ENCODE peak calls at places on chromosome 10, in six cellular contexts. X, L, H, O, A and V are unnamed samples.

GRCh38 chr10:3886666-3887251 is 101.8 kb upstream of the KLF6 start:
- DNase-seq in O (no peak), H (peak; percentile 62), A (no peak), X (peak; percentile 90), L (peak; percentile 87), V (peak; percentile 40)

GRCh38 chr10:4587466-4587865 is 238.5 kb upstream of the AKR1E2 start:
- DNase-seq in H (no peak), O (no peak), A (no peak), L (no peak), X (no peak), V (no peak)

GRCh38 chr10:93541402-93542357 is 24.8 kb upstream of the FFAR4 start:
- DNase-seq in H (peak; percentile 37), A (peak; percentile 66), O (no peak), X (peak; percentile 13), L (peak; percentile 27), V (peak; percentile 66)

GRCh38 chr10:71089162-71089561 is 123.2 kb upstream of the UNC5B start:
- DNase-seq in X (no peak), L (no peak), O (no peak), A (no peak), H (no peak), V (no peak)

GRCh38 chr10:124611738-124612137 is 132.4 kb downstream of the FAM53B start:
- DNase-seq in H (no peak), X (no peak), A (peak; percentile 42), L (peak; percentile 38), O (peak; percentile 90), V (no peak)

GRCh38 chr10:102782698-102783540 is 39.2 kb downstream of the WBP1L start:
- DNase-seq in A (peak; percentile 44), L (peak; percentile 60), H (peak; percentile 87), O (no peak), X (no peak), V (peak; percentile 79)

GRCh38 chr10:35331894-35332640 is 4.2 kb upstream of the CCNY start:
- DNase-seq in O (no peak), L (peak; percentile 21), H (no peak), A (no peak), X (peak; percentile 66), V (no peak)

GRCh38 chr10:30817541-30817940 is 188.0 kb upstream of the LYZL2 start:
- DNase-seq in O (no peak), A (no peak), L (no peak), X (no peak), H (no peak), V (no peak)

GRCh38 chr10:45302573-45302972 is 12.8 kb downstream of the OR13A1 start:
- DNase-seq in H (no peak), X (no peak), O (no peak), L (no peak), A (no peak), V (no peak)

GRCh38 chr10:123146013-123146891 is 1.7 kb upstream of the HMX2 start:
- DNase-seq in O (no peak), X (no peak), H (no peak), A (no peak), L (no peak), V (no peak)

GRCh38 chr10:12897278-12897677 is 104.2 kb downstream of the CCDC3 start:
- DNase-seq in L (no peak), A (no peak), X (no peak), H (no peak), O (no peak), V (no peak)

GRCh38 chr10:113515521-113516045 is 37.3 kb upstream of the HABP2 start:
- DNase-seq in O (no peak), X (no peak), L (no peak), H (no peak), A (no peak), V (no peak)

GRCh38 chr10:77618117-77618516 is 19.5 kb downstream of the KCNMA1 start:
- DNase-seq in L (no peak), O (no peak), H (no peak), X (no peak), A (no peak), V (no peak)

GRCh38 chr10:59809644-59809974 is 56.4 kb upstream of the MRLN start:
- DNase-seq in H (no peak), X (no peak), L (no peak), O (no peak), A (no peak), V (no peak)

GRCh38 chr10:77611670-77612069 is 25.9 kb downstream of the KCNMA1 start:
- DNase-seq in L (no peak), A (no peak), O (no peak), X (no peak), H (no peak), V (no peak)

GRCh38 chr10:36634916-36635315 is 490.5 kb upstream of the ANKRD30A start:
- DNase-seq in O (no peak), A (no peak), H (no peak), L (no peak), X (no peak), V (no peak)

GRCh38 chr10:117373848-117374505 is 1.3 kb downstream of the PDZD8 start:
- DNase-seq in L (peak; percentile 65), X (no peak), A (peak; percentile 59), H (peak; percentile 48), O (peak; percentile 88), V (peak; percentile 39)

GRCh38 chr10:12241810-12242529 is 46.0 kb downstream of the CDC123 start:
- DNase-seq in L (no peak), X (no peak), A (no peak), H (peak; percentile 84), O (no peak), V (peak; percentile 42)

GRCh38 chr10:89207181-89207800 is at the start of gene CH25H:
- DNase-seq in X (no peak), H (peak; percentile 79), L (peak; percentile 66), O (no peak), A (peak; percentile 70), V (peak; percentile 87)

GRCh38 chr10:75971402-75972211 is 540.2 kb downstream of the LRMDA start:
- DNase-seq in O (no peak), X (no peak), L (peak; percentile 19), H (no peak), A (no peak), V (no peak)

GRCh38 chr10:124827474-124827873 is 25.9 kb downstream of the ABRAXAS2 start:
- DNase-seq in X (peak; percentile 5), O (no peak), A (no peak), L (no peak), H (no peak), V (peak; percentile 28)

GRCh38 chr10:110056822-110057221 is 49.0 kb downstream of the ADD3 start:
- DNase-seq in O (no peak), X (no peak), L (no peak), H (no peak), A (no peak), V (no peak)

GRCh38 chr10:114851336-114851735 is 29.8 kb downstream of the FHIP2A start:
- DNase-seq in L (no peak), X (no peak), A (no peak), O (no peak), H (no peak), V (no peak)

GRCh38 chr10:114849674-114850073 is 28.1 kb downstream of the FHIP2A start:
- DNase-seq in A (no peak), X (no peak), H (no peak), O (no peak), L (no peak), V (no peak)

GRCh38 chr10:114852197-114852596 is 30.6 kb downstream of the FHIP2A start:
- DNase-seq in L (no peak), H (no peak), O (no peak), X (no peak), A (no peak), V (no peak)

GRCh38 chr10:114845978-114846693 is 24.6 kb downstream of the FHIP2A start:
- DNase-seq in A (no peak), H (no peak), X (no peak), L (no peak), O (no peak), V (no peak)

GRCh38 chr10:114850126-114850525 is 28.5 kb downstream of the FHIP2A start:
- DNase-seq in H (no peak), O (no peak), A (no peak), X (no peak), L (no peak), V (no peak)
- TF ChIP-seq POLR2A in H (no peak), O (no peak), A (no peak), X (no peak), L (no peak), V (no peak)

DNA sequence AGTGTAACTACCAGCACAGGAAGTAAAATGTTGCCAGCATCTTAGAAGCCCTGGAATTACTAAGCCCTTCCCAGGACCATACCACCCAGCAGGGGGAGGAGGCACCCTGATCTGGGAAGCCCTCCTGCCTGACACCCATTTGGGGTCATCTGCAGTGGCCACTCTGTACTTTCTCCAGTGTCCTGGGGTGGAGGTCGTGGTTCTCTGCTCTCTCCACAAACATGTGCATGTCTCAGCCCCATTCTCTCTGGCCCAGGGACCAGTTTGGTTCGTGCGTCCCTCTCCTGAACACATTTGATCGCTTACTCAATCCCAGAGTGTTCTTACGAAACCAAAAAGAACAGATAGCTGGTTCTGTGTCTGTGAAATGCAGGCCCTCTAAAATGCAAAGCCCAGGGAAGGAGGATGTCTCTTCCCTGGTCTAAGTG is 9.4 kb upstream of the LRRC27 start:
- DNase-seq in H (no peak), L (no peak), A (no peak), X (peak; percentile 52), O (no peak), V (no peak)
- TF ChIP-seq CTCF in H (no peak), L (no peak), A (no peak), X (peak; percentile 43), O (no peak), V (no peak)

DNA sequence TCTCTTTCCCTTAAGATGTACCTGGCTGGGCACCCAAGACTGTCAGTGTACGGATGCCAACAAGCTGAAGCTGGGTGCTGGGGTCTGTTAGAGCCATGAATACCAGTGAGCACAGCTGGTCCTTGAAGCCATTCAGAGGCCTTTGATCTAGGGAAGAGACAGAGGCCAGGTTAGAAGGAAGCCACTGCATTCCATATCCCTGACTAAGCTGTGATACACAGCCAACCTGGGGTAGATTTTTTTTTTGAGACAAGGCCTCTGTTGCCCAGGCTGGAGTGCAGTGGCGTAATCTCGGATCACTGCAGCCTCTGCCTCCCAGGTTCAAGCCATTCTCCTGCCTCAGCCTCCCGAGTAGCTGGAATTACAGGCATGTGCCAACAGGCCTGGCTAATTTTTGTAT is 20.8 kb downstream of the ZDHHC16 start:
- DNase-seq in L (no peak), O (no peak), X (peak; percentile 59), A (no peak), H (no peak), V (no peak)
- H3K36me3 ChIP-seq in L (peaks cover 45% of the 10 kb centered on the region), O (peaks cover 89% of the 10 kb centered on the region), X (peaks cover 45% of the 10 kb centered on the region), A (peaks cover 6% of the 10 kb centered on the region), H (peaks cover 99% of the 10 kb centered on the region), V (no peaks in the 10 kb centered on the region)

GRCh38 chr10:119441921-119442757 is 100.4 kb downstream of the RGS10 start:
- DNase-seq in O (no peak), X (no peak), L (no peak), A (no peak), H (peak; percentile 30), V (no peak)
- TF ChIP-seq POLR2A in O (no peak), X (no peak), L (no peak), A (no peak), H (no peak), V (no peak)